ENCODE peak calls at places on chromosomes 1 and 21, in ten cellular contexts. One of them, this sample, is unnamed.

GRCh38 chr1:48203287-48203900 is 19.1 kb upstream of the SLC5A9 start:
- DNase-seq in breast epithelium: no peak
- DNase-seq in sigmoid colon: no peak
- DNase-seq in IMR-90: peak; percentile 22
- DNase-seq in ovary: no peak
- DNase-seq in right lobe of liver: no peak
- DNase-seq in K562: peak; percentile 71
- DNase-seq in vagina: no peak
- DNase-seq in transverse colon: no peak
- DNase-seq in Peyer's patch: no peak
- DNase-seq in this sample: peak; percentile 16

GRCh38 chr21:44869860-44870747 is 3.4 kb downstream of the PTTG1IP start:
- DNase-seq in breast epithelium: no peak
- DNase-seq in sigmoid colon: peak; percentile 88
- DNase-seq in IMR-90: peak; percentile 96
- DNase-seq in ovary: peak; percentile 59
- DNase-seq in right lobe of liver: peak; percentile 56
- DNase-seq in K562: no peak
- DNase-seq in vagina: no peak
- DNase-seq in transverse colon: peak; percentile 55
- DNase-seq in Peyer's patch: peak; percentile 49
- DNase-seq in this sample: peak; percentile 71

GRCh38 chr1:93552751-93553455 is 105.0 kb downstream of the FNBP1L start:
- DNase-seq in breast epithelium: no peak
- DNase-seq in sigmoid colon: no peak
- DNase-seq in IMR-90: peak; percentile 53
- DNase-seq in ovary: no peak
- DNase-seq in right lobe of liver: no peak
- DNase-seq in K562: no peak
- DNase-seq in vagina: no peak
- DNase-seq in transverse colon: no peak
- DNase-seq in Peyer's patch: no peak
- DNase-seq in this sample: no peak

GRCh38 chr1:152869808-152870419 is 8.2 kb upstream of the SMCP start:
- DNase-seq in breast epithelium: peak; percentile 55
- DNase-seq in sigmoid colon: peak; percentile 63
- DNase-seq in IMR-90: peak; percentile 51
- DNase-seq in ovary: peak; percentile 58
- DNase-seq in right lobe of liver: peak; percentile 58
- DNase-seq in K562: peak; percentile 81
- DNase-seq in vagina: no peak
- DNase-seq in transverse colon: peak; percentile 60
- DNase-seq in Peyer's patch: no peak
- DNase-seq in this sample: peak; percentile 75

GRCh38 chr1:212595787-212596714 is 12.5 kb upstream of the ATF3 start:
- DNase-seq in breast epithelium: no peak
- DNase-seq in sigmoid colon: no peak
- DNase-seq in IMR-90: peak; percentile 99
- DNase-seq in ovary: no peak
- DNase-seq in right lobe of liver: no peak
- DNase-seq in K562: peak; percentile 71
- DNase-seq in vagina: no peak
- DNase-seq in transverse colon: peak; percentile 49
- DNase-seq in Peyer's patch: no peak
- DNase-seq in this sample: peak; percentile 25

GRCh38 chr1:87399701-87400100 is 71.0 kb downstream of the LMO4 start:
- DNase-seq in breast epithelium: no peak
- DNase-seq in sigmoid colon: no peak
- DNase-seq in IMR-90: no peak
- DNase-seq in ovary: no peak
- DNase-seq in right lobe of liver: no peak
- DNase-seq in K562: no peak
- DNase-seq in vagina: no peak
- DNase-seq in transverse colon: peak; percentile 33
- DNase-seq in Peyer's patch: no peak
- DNase-seq in this sample: no peak

GRCh38 chr1:12231276-12231595 is 1.4 kb downstream of the VPS13D start:
- DNase-seq in breast epithelium: no peak
- DNase-seq in sigmoid colon: no peak
- DNase-seq in IMR-90: no peak
- DNase-seq in ovary: no peak
- DNase-seq in right lobe of liver: no peak
- DNase-seq in K562: no peak
- DNase-seq in vagina: no peak
- DNase-seq in transverse colon: no peak
- DNase-seq in Peyer's patch: no peak
- DNase-seq in this sample: no peak

GRCh38 chr1:68819190-68819829 is 322.4 kb upstream of the DEPDC1 start:
- DNase-seq in breast epithelium: no peak
- DNase-seq in sigmoid colon: no peak
- DNase-seq in IMR-90: peak; percentile 1
- DNase-seq in ovary: no peak
- DNase-seq in right lobe of liver: no peak
- DNase-seq in K562: no peak
- DNase-seq in vagina: no peak
- DNase-seq in transverse colon: no peak
- DNase-seq in Peyer's patch: no peak
- DNase-seq in this sample: no peak

GRCh38 chr1:40844079-40844478 is 18.1 kb downstream of the CITED4 start:
- DNase-seq in breast epithelium: no peak
- DNase-seq in sigmoid colon: no peak
- DNase-seq in IMR-90: no peak
- DNase-seq in ovary: no peak
- DNase-seq in right lobe of liver: no peak
- DNase-seq in K562: no peak
- DNase-seq in vagina: no peak
- DNase-seq in transverse colon: no peak
- DNase-seq in Peyer's patch: no peak
- DNase-seq in this sample: no peak

GRCh38 chr1:94980909-94981252 is 54.0 kb upstream of the CNN3 start:
- DNase-seq in breast epithelium: no peak
- DNase-seq in sigmoid colon: no peak
- DNase-seq in IMR-90: no peak
- DNase-seq in ovary: no peak
- DNase-seq in right lobe of liver: no peak
- DNase-seq in K562: no peak
- DNase-seq in vagina: no peak
- DNase-seq in transverse colon: no peak
- DNase-seq in Peyer's patch: no peak
- DNase-seq in this sample: no peak

GRCh38 chr1:89808429-89809117 is 12.3 kb upstream of the LRRC8D start:
- DNase-seq in breast epithelium: no peak
- DNase-seq in sigmoid colon: no peak
- DNase-seq in IMR-90: peak; percentile 38
- DNase-seq in ovary: no peak
- DNase-seq in right lobe of liver: no peak
- DNase-seq in K562: no peak
- DNase-seq in vagina: no peak
- DNase-seq in transverse colon: no peak
- DNase-seq in Peyer's patch: no peak
- DNase-seq in this sample: no peak

GRCh38 chr1:36391271-36391670 is 5.5 kb upstream of the STK40 start:
- DNase-seq in breast epithelium: no peak
- DNase-seq in sigmoid colon: no peak
- DNase-seq in IMR-90: no peak
- DNase-seq in ovary: no peak
- DNase-seq in right lobe of liver: no peak
- DNase-seq in K562: no peak
- DNase-seq in vagina: no peak
- DNase-seq in transverse colon: no peak
- DNase-seq in Peyer's patch: no peak
- DNase-seq in this sample: no peak

DNA sequence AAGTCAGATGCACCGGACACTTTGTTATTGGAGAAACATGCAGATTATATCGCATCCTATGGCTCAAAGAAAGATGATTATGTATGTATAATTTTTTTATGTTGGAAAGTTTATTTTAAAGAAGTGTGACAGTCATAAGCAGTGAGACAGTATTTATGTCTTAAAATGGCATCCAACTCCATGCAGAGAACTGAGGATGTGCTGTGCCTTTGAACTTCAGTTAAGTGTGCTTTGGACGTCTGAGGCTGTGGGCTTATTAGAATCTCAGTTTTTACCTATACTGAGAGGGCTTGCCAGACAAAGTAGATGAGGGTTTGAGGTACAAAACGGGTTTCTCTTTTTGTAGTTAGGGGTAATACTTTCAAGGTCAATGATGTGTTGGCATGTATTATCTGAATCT is 1.5 kb downstream of the RABGGTB start:
- DNase-seq in breast epithelium: no peak
- DNase-seq in sigmoid colon: no peak
- DNase-seq in IMR-90: no peak
- DNase-seq in ovary: no peak
- DNase-seq in right lobe of liver: no peak
- DNase-seq in K562: no peak
- DNase-seq in vagina: no peak
- DNase-seq in transverse colon: no peak
- DNase-seq in Peyer's patch: no peak
- DNase-seq in this sample: no peak
- H3K27ac ChIP-seq in breast epithelium: no peak overlapping the region
- H3K27ac ChIP-seq in sigmoid colon: peak overlapping the region; percentile 3
- H3K27ac ChIP-seq in IMR-90: peak overlapping the region; percentile 39
- H3K27ac ChIP-seq in ovary: no peak overlapping the region
- H3K27ac ChIP-seq in right lobe of liver: no peak overlapping the region
- H3K27ac ChIP-seq in K562: peak overlapping the region; percentile 95
- H3K27ac ChIP-seq in vagina: peak overlapping the region; percentile 81
- H3K27ac ChIP-seq in transverse colon: peak overlapping the region; percentile 89
- H3K27ac ChIP-seq in Peyer's patch: peak overlapping the region; percentile 86
- H3K27ac ChIP-seq in this sample: no peak overlapping the region

DNA sequence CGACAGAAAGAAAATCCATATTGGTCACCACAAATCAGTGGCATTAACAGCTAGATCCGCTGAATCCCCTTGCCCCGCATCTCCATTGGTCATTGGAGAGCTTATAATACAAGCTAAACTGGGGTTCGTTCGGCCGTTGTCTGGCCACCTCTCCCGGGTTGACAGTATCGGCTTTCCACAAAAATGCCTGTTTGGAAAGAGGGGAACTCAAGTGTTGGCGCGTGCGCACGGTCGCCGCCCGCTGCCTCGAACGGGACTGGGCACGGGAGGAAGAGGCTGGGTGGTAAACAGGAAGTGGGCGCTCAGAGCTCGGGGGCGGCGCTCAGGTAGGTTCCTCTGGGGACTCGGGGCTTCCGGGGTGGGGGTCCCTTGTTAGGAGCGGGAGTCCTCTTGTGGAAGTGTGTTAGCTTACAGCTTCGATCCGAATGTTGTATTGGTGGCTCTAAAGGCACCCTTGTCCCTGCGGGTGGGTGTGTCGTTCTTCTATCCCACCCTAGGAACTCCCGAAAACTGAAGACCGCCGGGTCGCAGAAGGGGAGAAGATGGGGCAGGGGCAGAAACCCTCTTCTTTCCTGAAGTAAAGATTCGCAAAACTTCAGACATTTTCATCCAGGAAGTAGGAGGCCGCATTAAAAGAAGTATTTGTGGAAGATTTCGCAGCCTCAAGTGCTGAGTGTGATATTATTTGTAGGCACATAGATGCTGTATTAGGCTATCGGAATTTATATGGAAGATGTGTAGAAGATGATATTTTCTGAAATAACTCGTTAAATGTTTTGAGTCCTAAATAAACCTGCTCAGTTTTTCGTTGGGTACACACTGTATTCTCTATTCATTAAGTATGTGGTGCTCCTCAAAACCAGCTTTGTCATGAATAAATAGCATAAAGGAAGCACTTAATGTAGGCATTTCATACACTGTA is 988 bp downstream of the BROX start:
- DNase-seq in breast epithelium: peak; percentile 89
- DNase-seq in sigmoid colon: peak; percentile 97
- DNase-seq in IMR-90: peak; percentile 93
- DNase-seq in ovary: peak; percentile 95
- DNase-seq in right lobe of liver: peak; percentile 93
- DNase-seq in K562: peak; percentile 86
- DNase-seq in vagina: no peak
- DNase-seq in transverse colon: peak; percentile 95
- DNase-seq in Peyer's patch: peak; percentile 92
- DNase-seq in this sample: peak; percentile 94
- TF ChIP-seq POLR2A in breast epithelium: peak; percentile 46
- TF ChIP-seq POLR2A in sigmoid colon: no peak
- TF ChIP-seq POLR2A in IMR-90: peak; percentile 48
- TF ChIP-seq POLR2A in ovary: peak; percentile 26
- TF ChIP-seq POLR2A in right lobe of liver: no peak
- TF ChIP-seq POLR2A in K562: peak; percentile 86
- TF ChIP-seq POLR2A in vagina: no peak
- TF ChIP-seq POLR2A in transverse colon: peak; percentile 68
- TF ChIP-seq POLR2A in Peyer's patch: peak; percentile 50
- TF ChIP-seq POLR2A in this sample: peak; percentile 67

GRCh38 chr1:38132681-38133080 is 86.1 kb upstream of the POU3F1 start:
- DNase-seq in breast epithelium: no peak
- DNase-seq in sigmoid colon: no peak
- DNase-seq in IMR-90: no peak
- DNase-seq in ovary: no peak
- DNase-seq in right lobe of liver: no peak
- DNase-seq in K562: no peak
- DNase-seq in vagina: no peak
- DNase-seq in transverse colon: no peak
- DNase-seq in Peyer's patch: peak; percentile 16
- DNase-seq in this sample: no peak

GRCh38 chr1:38133781-38134180 is 87.2 kb upstream of the POU3F1 start:
- DNase-seq in breast epithelium: no peak
- DNase-seq in sigmoid colon: no peak
- DNase-seq in IMR-90: no peak
- DNase-seq in ovary: no peak
- DNase-seq in right lobe of liver: no peak
- DNase-seq in K562: no peak
- DNase-seq in vagina: no peak
- DNase-seq in transverse colon: no peak
- DNase-seq in Peyer's patch: no peak
- DNase-seq in this sample: no peak

GRCh38 chr1:38135621-38136414 is 89.2 kb upstream of the POU3F1 start:
- DNase-seq in breast epithelium: no peak
- DNase-seq in sigmoid colon: no peak
- DNase-seq in IMR-90: no peak
- DNase-seq in ovary: no peak
- DNase-seq in right lobe of liver: no peak
- DNase-seq in K562: no peak
- DNase-seq in vagina: no peak
- DNase-seq in transverse colon: no peak
- DNase-seq in Peyer's patch: no peak
- DNase-seq in this sample: no peak

GRCh38 chr1:38133304-38133703 is 86.7 kb upstream of the POU3F1 start:
- DNase-seq in breast epithelium: no peak
- DNase-seq in sigmoid colon: peak; percentile 12
- DNase-seq in IMR-90: no peak
- DNase-seq in ovary: no peak
- DNase-seq in right lobe of liver: no peak
- DNase-seq in K562: no peak
- DNase-seq in vagina: no peak
- DNase-seq in transverse colon: no peak
- DNase-seq in Peyer's patch: peak; percentile 19
- DNase-seq in this sample: no peak

GRCh38 chr1:38134294-38134755 is 87.7 kb upstream of the POU3F1 start:
- DNase-seq in breast epithelium: no peak
- DNase-seq in sigmoid colon: no peak
- DNase-seq in IMR-90: no peak
- DNase-seq in ovary: no peak
- DNase-seq in right lobe of liver: no peak
- DNase-seq in K562: no peak
- DNase-seq in vagina: no peak
- DNase-seq in transverse colon: no peak
- DNase-seq in Peyer's patch: no peak
- DNase-seq in this sample: no peak
- H3K4me1 ChIP-seq in breast epithelium: no peaks in the 10 kb centered on the region
- H3K4me1 ChIP-seq in sigmoid colon: peaks cover 16% of the 10 kb centered on the region
- H3K4me1 ChIP-seq in IMR-90: peaks cover 6% of the 10 kb centered on the region
- H3K4me1 ChIP-seq in ovary: no peaks in the 10 kb centered on the region
- H3K4me1 ChIP-seq in right lobe of liver: no peaks in the 10 kb centered on the region
- H3K4me1 ChIP-seq in K562: no peaks in the 10 kb centered on the region
- H3K4me1 ChIP-seq in vagina: peaks cover 9% of the 10 kb centered on the region
- H3K4me1 ChIP-seq in transverse colon: peaks cover 3% of the 10 kb centered on the region
- H3K4me1 ChIP-seq in Peyer's patch: peaks cover 8% of the 10 kb centered on the region
- H3K4me1 ChIP-seq in this sample: no peaks in the 10 kb centered on the region

GRCh38 chr1:164765557-164765956 is 206.6 kb downstream of the PBX1 start:
- DNase-seq in breast epithelium: no peak
- DNase-seq in sigmoid colon: no peak
- DNase-seq in IMR-90: peak; percentile 93
- DNase-seq in ovary: no peak
- DNase-seq in right lobe of liver: no peak
- DNase-seq in K562: no peak
- DNase-seq in vagina: no peak
- DNase-seq in transverse colon: no peak
- DNase-seq in Peyer's patch: no peak
- DNase-seq in this sample: no peak
- H3K27ac ChIP-seq in breast epithelium: peak overlapping the region; percentile 61
- H3K27ac ChIP-seq in sigmoid colon: peak overlapping the region; percentile 78
- H3K27ac ChIP-seq in IMR-90: peak overlapping the region; percentile 38
- H3K27ac ChIP-seq in ovary: peak overlapping the region; percentile 22
- H3K27ac ChIP-seq in right lobe of liver: no peak overlapping the region
- H3K27ac ChIP-seq in K562: no peak overlapping the region
- H3K27ac ChIP-seq in vagina: peak overlapping the region; percentile 82
- H3K27ac ChIP-seq in transverse colon: peak overlapping the region; percentile 54
- H3K27ac ChIP-seq in Peyer's patch: no peak overlapping the region
- H3K27ac ChIP-seq in this sample: peak overlapping the region; percentile 91

This sample was measured in body of pancreas.